ENCODE peak calls at places on chromosomes 11 and 22, in five cellular contexts. One of them, this sample, is unnamed.

GRCh38 chr11:69654001-69654659 is 13.2 kb downstream of the CCND1 start:
- DNase-seq in Calu3: peak; percentile 38
- DNase-seq in NB4: no peak
- DNase-seq in fibroblast of villous mesenchyme: no peak
- DNase-seq in lower leg skin: no peak
- DNase-seq in this sample: no peak

GRCh38 chr11:125938418-125938817 is 7.4 kb upstream of the VSIG10L2 start:
- DNase-seq in Calu3: no peak
- DNase-seq in NB4: peak; percentile 41
- DNase-seq in fibroblast of villous mesenchyme: no peak
- DNase-seq in lower leg skin: no peak
- DNase-seq in this sample: no peak

GRCh38 chr22:41271787-41272186 is 14.2 kb downstream of the RANGAP1 start:
- DNase-seq in Calu3: no peak
- DNase-seq in NB4: no peak
- DNase-seq in fibroblast of villous mesenchyme: no peak
- DNase-seq in lower leg skin: no peak
- DNase-seq in this sample: no peak

GRCh38 chr11:104333977-104334376 is 170.0 kb upstream of the PDGFD start:
- DNase-seq in Calu3: no peak
- DNase-seq in NB4: peak; percentile 46
- DNase-seq in fibroblast of villous mesenchyme: no peak
- DNase-seq in lower leg skin: no peak
- DNase-seq in this sample: no peak

GRCh38 chr22:36191106-36191836 is 10.3 kb downstream of the APOL4 start:
- DNase-seq in Calu3: no peak
- DNase-seq in NB4: no peak
- DNase-seq in fibroblast of villous mesenchyme: peak; percentile 42
- DNase-seq in lower leg skin: no peak
- DNase-seq in this sample: no peak

GRCh38 chr22:19825904-19826618 is 28.6 kb downstream of the GNB1L start:
- DNase-seq in Calu3: no peak
- DNase-seq in NB4: no peak
- DNase-seq in fibroblast of villous mesenchyme: no peak
- DNase-seq in lower leg skin: no peak
- DNase-seq in this sample: no peak

GRCh38 chr11:113201055-113201818 is 113.1 kb upstream of the TTC12 start:
- DNase-seq in Calu3: no peak
- DNase-seq in NB4: no peak
- DNase-seq in fibroblast of villous mesenchyme: no peak
- DNase-seq in lower leg skin: no peak
- DNase-seq in this sample: no peak

GRCh38 chr11:72528121-72528520 is 93.8 kb upstream of the CLPB start:
- DNase-seq in Calu3: no peak
- DNase-seq in NB4: no peak
- DNase-seq in fibroblast of villous mesenchyme: no peak
- DNase-seq in lower leg skin: no peak
- DNase-seq in this sample: no peak

GRCh38 chr22:27871306-27872014 is 47.6 kb downstream of the PITPNB start:
- DNase-seq in Calu3: no peak
- DNase-seq in NB4: no peak
- DNase-seq in fibroblast of villous mesenchyme: no peak
- DNase-seq in lower leg skin: no peak
- DNase-seq in this sample: no peak

DNA sequence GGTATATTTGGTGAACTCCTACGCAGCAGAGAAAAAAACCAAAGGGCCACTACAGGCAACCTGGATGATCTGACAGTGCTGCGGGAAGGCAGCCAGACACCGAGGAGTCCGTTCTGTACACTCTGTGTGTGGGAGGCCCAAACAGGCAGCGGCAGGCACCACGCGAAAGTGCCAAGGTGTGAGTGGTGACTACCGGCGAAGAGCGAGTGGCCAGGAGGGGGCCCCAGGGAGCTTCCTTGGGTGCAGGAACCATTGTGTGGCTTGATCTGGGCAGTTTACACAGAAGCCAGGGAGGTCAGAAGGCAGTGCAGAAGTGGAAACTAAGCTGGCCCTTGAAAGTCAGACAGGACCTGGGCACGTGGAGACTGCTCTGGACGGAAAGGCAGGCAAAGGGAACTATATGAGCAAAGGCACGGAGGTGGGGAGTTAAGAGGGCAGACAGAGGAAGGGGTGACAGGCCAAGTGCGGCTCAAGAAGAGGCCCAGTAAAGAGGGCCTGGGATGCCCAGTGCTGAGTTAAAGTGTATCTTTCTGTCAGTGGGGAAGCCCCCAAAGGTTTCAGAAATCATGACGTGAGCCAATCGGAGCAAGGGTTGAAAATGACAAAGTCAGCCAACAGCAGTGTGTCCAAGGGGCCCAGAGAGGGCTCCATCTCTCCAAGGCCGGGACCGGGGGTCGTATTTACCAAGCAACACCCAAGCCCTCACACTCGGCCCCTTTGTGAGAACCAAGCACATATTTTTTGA is 10.6 kb downstream of the TMEM184B start:
- DNase-seq in Calu3: peak; percentile 52
- DNase-seq in NB4: peak; percentile 59
- DNase-seq in fibroblast of villous mesenchyme: peak; percentile 60
- DNase-seq in lower leg skin: no peak
- DNase-seq in this sample: peak; percentile 36
- TF ChIP-seq CTCF in Calu3: peak; percentile 38
- TF ChIP-seq CTCF in NB4: peak; percentile 72
- TF ChIP-seq CTCF in fibroblast of villous mesenchyme: peak; percentile 77
- TF ChIP-seq CTCF in lower leg skin: no peak
- TF ChIP-seq CTCF in this sample: peak; percentile 27

GRCh38 chr22:46296257-46297150 is at the start of gene GTSE1:
- DNase-seq in Calu3: peak; percentile 96
- DNase-seq in NB4: peak; percentile 99
- DNase-seq in fibroblast of villous mesenchyme: peak; percentile 97
- DNase-seq in lower leg skin: peak; percentile 97
- DNase-seq in this sample: peak; percentile 92
- TF ChIP-seq CTCF in Calu3: no peak
- TF ChIP-seq CTCF in NB4: no peak
- TF ChIP-seq CTCF in fibroblast of villous mesenchyme: peak; percentile 10
- TF ChIP-seq CTCF in lower leg skin: no peak
- TF ChIP-seq CTCF in this sample: peak; percentile 27

GRCh38 chr22:25786165-25786564 is 44.2 kb downstream of the MYO18B start:
- DNase-seq in Calu3: no peak
- DNase-seq in NB4: no peak
- DNase-seq in fibroblast of villous mesenchyme: no peak
- DNase-seq in lower leg skin: no peak
- DNase-seq in this sample: no peak
- TF ChIP-seq CTCF in Calu3: no peak
- TF ChIP-seq CTCF in NB4: no peak
- TF ChIP-seq CTCF in fibroblast of villous mesenchyme: no peak
- TF ChIP-seq CTCF in lower leg skin: no peak
- TF ChIP-seq CTCF in this sample: no peak

DNA sequence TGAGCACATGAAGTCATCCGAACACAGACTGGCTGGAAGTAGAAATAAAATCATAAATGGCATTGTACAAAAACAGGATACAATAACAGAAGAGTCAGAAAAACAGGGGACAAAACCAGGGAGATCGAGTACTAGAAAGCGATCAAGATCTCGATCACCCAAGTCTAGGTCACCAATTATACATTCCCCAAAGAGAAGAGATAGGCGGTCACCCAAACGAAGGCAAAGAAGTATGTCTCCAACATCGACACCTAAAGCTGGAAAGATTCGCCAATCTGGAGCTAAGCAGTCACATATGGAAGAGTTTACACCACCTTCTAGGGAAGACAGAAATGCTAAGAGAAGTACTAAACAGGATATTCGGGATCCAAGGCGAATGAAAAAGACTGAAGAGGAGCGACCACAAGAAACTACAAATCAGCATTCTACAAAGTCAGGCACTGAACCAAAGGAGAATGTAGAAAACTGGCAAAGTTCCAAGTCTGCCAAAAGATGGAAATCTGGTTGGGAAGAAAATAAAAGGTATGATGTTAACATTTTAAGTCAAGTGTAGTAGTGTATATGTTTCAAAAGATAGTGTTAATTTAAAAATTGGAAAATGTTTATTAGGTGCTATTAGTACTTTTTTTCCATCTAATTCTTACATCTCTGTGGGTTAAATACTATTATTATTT is 9.4 kb downstream of the PCF11 start:
- DNase-seq in Calu3: no peak
- DNase-seq in NB4: no peak
- DNase-seq in fibroblast of villous mesenchyme: no peak
- DNase-seq in lower leg skin: no peak
- DNase-seq in this sample: no peak
- TF ChIP-seq CTCF in Calu3: no peak
- TF ChIP-seq CTCF in NB4: no peak
- TF ChIP-seq CTCF in fibroblast of villous mesenchyme: no peak
- TF ChIP-seq CTCF in lower leg skin: no peak
- TF ChIP-seq CTCF in this sample: no peak

GRCh38 chr11:217704-218103 is 10.2 kb downstream of the RIC8A start:
- DNase-seq in Calu3: no peak
- DNase-seq in NB4: no peak
- DNase-seq in fibroblast of villous mesenchyme: no peak
- DNase-seq in lower leg skin: no peak
- DNase-seq in this sample: no peak
- TF ChIP-seq CTCF in Calu3: no peak
- TF ChIP-seq CTCF in NB4: no peak
- TF ChIP-seq CTCF in fibroblast of villous mesenchyme: no peak
- TF ChIP-seq CTCF in lower leg skin: no peak
- TF ChIP-seq CTCF in this sample: no peak

GRCh38 chr11:559020-559620 is 1.4 kb downstream of the LMNTD2 start:
- DNase-seq in Calu3: no peak
- DNase-seq in NB4: no peak
- DNase-seq in fibroblast of villous mesenchyme: no peak
- DNase-seq in lower leg skin: no peak
- DNase-seq in this sample: no peak
- TF ChIP-seq CTCF in Calu3: no peak
- TF ChIP-seq CTCF in NB4: no peak
- TF ChIP-seq CTCF in fibroblast of villous mesenchyme: no peak
- TF ChIP-seq CTCF in lower leg skin: no peak
- TF ChIP-seq CTCF in this sample: no peak

GRCh38 chr11:64343740-64344133 is 3.7 kb downstream of the CCDC88B start:
- DNase-seq in Calu3: peak; percentile 54
- DNase-seq in NB4: peak; percentile 67
- DNase-seq in fibroblast of villous mesenchyme: no peak
- DNase-seq in lower leg skin: no peak
- DNase-seq in this sample: no peak

GRCh38 chr11:64340671-64341335 is 799 bp downstream of the CCDC88B start:
- DNase-seq in Calu3: no peak
- DNase-seq in NB4: no peak
- DNase-seq in fibroblast of villous mesenchyme: no peak
- DNase-seq in lower leg skin: no peak
- DNase-seq in this sample: peak; percentile 82

GRCh38 chr11:64342869-64343739 is 3.1 kb downstream of the CCDC88B start:
- DNase-seq in Calu3: no peak
- DNase-seq in NB4: no peak
- DNase-seq in fibroblast of villous mesenchyme: no peak
- DNase-seq in lower leg skin: no peak
- DNase-seq in this sample: no peak

GRCh38 chr11:64341429-64341828 is 1.4 kb downstream of the CCDC88B start:
- DNase-seq in Calu3: no peak
- DNase-seq in NB4: no peak
- DNase-seq in fibroblast of villous mesenchyme: no peak
- DNase-seq in lower leg skin: no peak
- DNase-seq in this sample: no peak

GRCh38 chr11:64341851-64342791 is 2.1 kb downstream of the CCDC88B start:
- DNase-seq in Calu3: peak; percentile 96
- DNase-seq in NB4: peak; percentile 67
- DNase-seq in fibroblast of villous mesenchyme: peak; percentile 86
- DNase-seq in lower leg skin: peak; percentile 84
- DNase-seq in this sample: peak; percentile 91
- TF ChIP-seq CTCF in Calu3: peak; percentile 36
- TF ChIP-seq CTCF in NB4: no peak
- TF ChIP-seq CTCF in fibroblast of villous mesenchyme: peak; percentile 58
- TF ChIP-seq CTCF in lower leg skin: no peak
- TF ChIP-seq CTCF in this sample: peak; percentile 11

GRCh38 chr11:24386551-24387404 is 110.1 kb upstream of the LUZP2 start:
- DNase-seq in Calu3: peak; percentile 7
- DNase-seq in NB4: peak; percentile 18
- DNase-seq in fibroblast of villous mesenchyme: peak; percentile 24
- DNase-seq in lower leg skin: no peak
- DNase-seq in this sample: no peak

GRCh38 chr11:24391165-24391564 is 105.7 kb upstream of the LUZP2 start:
- DNase-seq in Calu3: peak; percentile 3
- DNase-seq in NB4: peak; percentile 50
- DNase-seq in fibroblast of villous mesenchyme: peak; percentile 45
- DNase-seq in lower leg skin: no peak
- DNase-seq in this sample: no peak

GRCh38 chr11:24389575-24389974 is 107.3 kb upstream of the LUZP2 start:
- DNase-seq in Calu3: no peak
- DNase-seq in NB4: no peak
- DNase-seq in fibroblast of villous mesenchyme: no peak
- DNase-seq in lower leg skin: no peak
- DNase-seq in this sample: no peak
- TF ChIP-seq CTCF in Calu3: no peak
- TF ChIP-seq CTCF in NB4: no peak
- TF ChIP-seq CTCF in fibroblast of villous mesenchyme: no peak
- TF ChIP-seq CTCF in lower leg skin: no peak
- TF ChIP-seq CTCF in this sample: no peak

GRCh38 chr11:129828301-129828836 is 12.7 kb downstream of the TMEM45B start:
- DNase-seq in Calu3: peak; percentile 56
- DNase-seq in NB4: no peak
- DNase-seq in fibroblast of villous mesenchyme: no peak
- DNase-seq in lower leg skin: no peak
- DNase-seq in this sample: no peak
- TF ChIP-seq CTCF in Calu3: no peak
- TF ChIP-seq CTCF in NB4: no peak
- TF ChIP-seq CTCF in fibroblast of villous mesenchyme: no peak
- TF ChIP-seq CTCF in lower leg skin: no peak
- TF ChIP-seq CTCF in this sample: no peak

DNA sequence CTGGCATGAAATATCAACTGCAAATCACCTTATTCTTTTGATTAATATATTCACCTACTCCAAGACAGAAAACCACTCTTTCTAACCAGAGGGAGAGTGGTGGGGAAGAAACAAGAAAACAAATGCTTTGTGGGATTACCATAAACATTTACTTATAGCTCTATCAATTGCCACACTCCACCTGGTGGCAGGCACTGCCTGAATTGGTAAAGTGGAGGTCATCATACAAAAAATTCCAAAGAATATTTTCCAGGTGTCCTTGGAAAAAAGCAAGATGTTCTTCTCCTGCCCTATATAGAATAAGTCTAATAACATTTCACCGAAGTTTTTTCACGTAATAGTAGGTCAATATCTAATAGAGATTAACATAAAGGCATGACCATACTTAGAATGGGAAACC is 45.3 kb downstream of the PHF21A start:
- DNase-seq in Calu3: peak; percentile 1
- DNase-seq in NB4: no peak
- DNase-seq in fibroblast of villous mesenchyme: no peak
- DNase-seq in lower leg skin: no peak
- DNase-seq in this sample: no peak
- TF ChIP-seq CTCF in Calu3: no peak
- TF ChIP-seq CTCF in NB4: no peak
- TF ChIP-seq CTCF in fibroblast of villous mesenchyme: peak; percentile 10
- TF ChIP-seq CTCF in lower leg skin: no peak
- TF ChIP-seq CTCF in this sample: no peak